ENCODE peak calls at places on chromosomes 2 and 18, in five cellular contexts. Q is sciatic nerve, F is H7, N is posterior cingulate gyrus, I is progenitor cell of endocrine pancreas. C is an unnamed sample.

GRCh38 chr2:180184506-180184905 is 177.4 kb upstream of the CWC22 start:
- DNase-seq in F (no peak), N (no peak), Q (no peak), I (no peak), C (peak)

GRCh38 chr2:142682528-142682927 is 194.9 kb upstream of the KYNU start:
- DNase-seq in F (peak), Q (no peak), I (no peak), N (no peak), C (peak)

GRCh38 chr2:10770956-10771750 is 41.4 kb downstream of the PDIA6 start:
- DNase-seq in N (no peak), Q (no peak), I (no peak), F (peak), C (no peak)

GRCh38 chr2:15504882-15505663 is 56.1 kb downstream of the NBAS start:
- DNase-seq in N (no peak), I (no peak), Q (no peak), F (no peak), C (no peak)

GRCh38 chr2:215104226-215104625 is 34.2 kb downstream of the ABCA12 start:
- DNase-seq in F (no peak), I (no peak), N (no peak), Q (no peak), C (no peak)

GRCh38 chr2:25373269-25373981 is 31.7 kb upstream of the DNMT3A start:
- DNase-seq in N (no peak), Q (peak), I (no peak), F (peak), C (no peak)

GRCh38 chr2:186486651-186487647 is 889 bp downstream of the ZC3H15 start:
- DNase-seq in F (no peak), I (no peak), N (no peak), Q (no peak), C (peak)

GRCh38 chr18:44869533-44869932 is 188.8 kb downstream of the SETBP1 start:
- DNase-seq in N (no peak), F (no peak), I (no peak), Q (no peak), C (no peak)

GRCh38 chr2:100603945-100604633 is 41.3 kb downstream of the PDCL3 start:
- DNase-seq in F (peak), N (no peak), I (no peak), Q (no peak), C (peak)

GRCh38 chr2:381919-382833 is 94.3 kb upstream of the ALKAL2 start:
- DNase-seq in F (peak), I (no peak), N (no peak), Q (no peak), C (no peak)

GRCh38 chr2:158723921-158724802 is 71.0 kb upstream of the DAPL1 start:
- DNase-seq in F (peak), I (no peak), Q (no peak), N (no peak), C (no peak)

GRCh38 chr2:164205347-164205746 is 415.9 kb downstream of the GRB14 start:
- DNase-seq in Q (no peak), N (no peak), I (no peak), F (no peak), C (peak)

GRCh38 chr2:226800941-226801784 is 1.5 kb upstream of the IRS1 start:
- DNase-seq in I (peak), F (peak), N (peak), Q (peak), C (peak)

GRCh38 chr2:181311841-181312240 is 145.3 kb upstream of the ITGA4 start:
- DNase-seq in Q (no peak), I (no peak), F (no peak), N (no peak), C (no peak)

C was measured in fibroblast of pulmonary artery.